ENCODE peak calls at places on chromosome 2, in five cellular contexts. K, S, C, L and G are unnamed samples.

GRCh38 chr2:209532321-209532720 is 108.5 kb downstream of the MAP2 start:
- DNase-seq in K (no peak), S (no peak), C (no peak), L (no peak), G (no peak)

GRCh38 chr2:222452422-222452950 is 28.1 kb downstream of the SGPP2 start:
- DNase-seq in K (no peak), S (no peak), C (no peak), L (no peak), G (no peak)

GRCh38 chr2:231930601-231931281 is 4.5 kb upstream of the NPPC start:
- DNase-seq in K (no peak), S (no peak), C (no peak), L (no peak), G (no peak)

GRCh38 chr2:101274142-101274541 is 21.5 kb downstream of the CNOT11 start:
- DNase-seq in K (no peak), S (no peak), C (no peak), L (no peak), G (no peak)

GRCh38 chr2:172063446-172063845 is 21.9 kb upstream of the DLX1 start:
- DNase-seq in K (no peak), S (no peak), C (no peak), L (no peak), G (no peak)

GRCh38 chr2:120052597-120052996 is 39.7 kb downstream of the EPB41L5 start:
- DNase-seq in K (no peak), S (no peak), C (no peak), L (no peak), G (no peak)

GRCh38 chr2:43007901-43008300 is 215.5 kb upstream of the HAAO start:
- DNase-seq in K (no peak), S (no peak), C (no peak), L (no peak), G (no peak)

GRCh38 chr2:50401772-50402653 is 629.9 kb downstream of the NRXN1 start:
- DNase-seq in K (peak), S (peak), C (peak), L (no peak), G (peak)

GRCh38 chr2:23418490-23418911 is 33.5 kb downstream of the KLHL29 start:
- DNase-seq in K (no peak), S (no peak), C (no peak), L (no peak), G (no peak)

GRCh38 chr2:3779650-3780049 is 76.3 kb downstream of the DCDC2C start:
- DNase-seq in K (no peak), S (no peak), C (no peak), L (no peak), G (no peak)

GRCh38 chr2:233049194-233049761 is 10.9 kb upstream of the INPP5D start:
- DNase-seq in K (no peak), S (no peak), C (no peak), L (no peak), G (no peak)

GRCh38 chr2:239927424-239927981 is 97.6 kb downstream of the NDUFA10 start:
- DNase-seq in K (peak), S (peak), C (peak), L (no peak), G (no peak)

GRCh38 chr2:65030481-65030880 is 25.7 kb upstream of the CEP68 start:
- DNase-seq in K (no peak), S (no peak), C (no peak), L (no peak), G (peak)

GRCh38 chr2:132448771-132449170 is 32.2 kb downstream of the GPR39 start:
- DNase-seq in K (no peak), S (peak), C (no peak), L (no peak), G (peak)

DNA sequence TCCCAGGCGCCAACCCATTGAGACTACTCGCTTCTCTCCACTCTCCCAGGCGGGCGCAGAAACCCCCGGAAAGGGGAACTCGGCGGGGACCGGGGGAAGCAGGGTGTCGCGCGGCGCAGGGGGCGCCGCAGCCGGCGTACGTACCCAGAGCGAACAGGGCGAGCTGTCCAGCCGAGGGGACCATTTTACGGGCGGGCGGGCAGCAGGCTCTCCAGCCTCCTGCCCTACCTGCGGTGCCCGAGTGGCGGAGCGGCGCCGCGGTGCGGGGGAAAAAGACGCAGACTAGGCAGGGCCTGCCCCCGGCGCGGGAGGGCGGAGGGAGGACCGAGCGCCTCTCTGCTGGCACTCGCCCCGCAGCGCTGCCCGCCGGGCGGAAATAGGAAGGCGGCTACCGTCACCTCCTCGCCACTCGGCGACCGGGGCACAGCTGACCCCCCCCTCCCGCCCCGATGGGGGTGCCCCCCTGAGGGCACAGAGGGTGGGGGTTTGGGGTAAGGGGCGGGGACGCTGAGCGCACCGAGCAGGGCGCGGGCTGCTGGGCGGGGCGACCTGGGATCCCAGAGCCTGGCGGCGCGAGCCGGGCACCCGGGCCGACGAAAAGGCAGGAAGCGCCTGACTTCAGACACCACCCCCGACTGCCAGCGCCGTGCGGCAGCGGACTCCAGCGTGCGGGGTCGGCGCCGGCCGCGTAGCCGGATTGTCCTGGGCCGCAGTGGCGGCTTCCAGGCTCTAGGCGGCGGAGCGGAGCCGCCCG is at the start of gene TGFA:
- DNase-seq in K (peak), S (peak), C (peak), L (peak), G (peak)
- TF ChIP-seq POLR2A in K (peak), S (peak), C (no peak), L (peak), G (peak)

GRCh38 chr2:216373896-216374295 is 1.6 kb upstream of the MARCHF4 start:
- DNase-seq in K (no peak), S (no peak), C (no peak), L (no peak), G (no peak)

GRCh38 chr2:216370961-216371633 is 1.2 kb downstream of the MARCHF4 start:
- DNase-seq in K (no peak), S (no peak), C (no peak), L (peak), G (no peak)

GRCh38 chr2:216375288-216375687 is 3.0 kb upstream of the MARCHF4 start:
- DNase-seq in K (no peak), S (no peak), C (no peak), L (no peak), G (no peak)

GRCh38 chr2:216371756-216372702 is at the start of gene MARCHF4:
- DNase-seq in K (peak), S (peak), C (peak), L (peak), G (peak)

DNA sequence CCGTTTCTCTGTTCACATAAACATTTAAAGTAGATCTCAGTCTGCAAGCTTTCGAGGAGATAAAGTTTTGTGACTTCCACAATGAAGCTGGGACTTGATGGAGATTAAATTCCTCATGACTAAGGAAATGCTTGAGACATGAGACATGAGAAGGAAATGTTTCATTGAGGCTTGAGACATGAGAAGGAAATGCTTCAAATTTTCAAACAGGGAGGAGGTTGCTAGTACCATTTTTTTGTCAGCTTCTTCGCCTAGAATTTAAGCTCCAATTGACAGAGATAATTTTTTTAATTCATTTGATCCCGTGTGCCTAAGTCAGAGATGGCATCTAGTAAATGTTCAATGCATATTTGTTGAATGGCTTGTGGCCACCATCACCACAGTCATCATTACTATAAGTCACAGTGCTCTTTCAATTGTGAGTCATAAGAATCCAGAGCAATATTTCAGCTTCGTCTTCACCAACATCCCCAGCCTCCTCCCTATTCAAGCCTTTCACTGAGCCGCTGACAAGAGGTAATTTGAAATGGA is 543 bp upstream of the MARCHF4 start:
- DNase-seq in K (no peak), S (peak), C (no peak), L (no peak), G (no peak)
- TF ChIP-seq EP300 in K (no peak), S (no peak), C (no peak), L (no peak), G (no peak)

GRCh38 chr2:104412384-104412783 is 441.5 kb upstream of the POU3F3 start:
- DNase-seq in K (peak), S (peak), C (peak), L (no peak), G (peak)

GRCh38 chr2:104408266-104408665 is 445.6 kb upstream of the POU3F3 start:
- DNase-seq in K (no peak), S (no peak), C (no peak), L (no peak), G (no peak)

GRCh38 chr2:104415284-104415683 is 438.6 kb upstream of the POU3F3 start:
- DNase-seq in K (no peak), S (no peak), C (no peak), L (no peak), G (no peak)

DNA sequence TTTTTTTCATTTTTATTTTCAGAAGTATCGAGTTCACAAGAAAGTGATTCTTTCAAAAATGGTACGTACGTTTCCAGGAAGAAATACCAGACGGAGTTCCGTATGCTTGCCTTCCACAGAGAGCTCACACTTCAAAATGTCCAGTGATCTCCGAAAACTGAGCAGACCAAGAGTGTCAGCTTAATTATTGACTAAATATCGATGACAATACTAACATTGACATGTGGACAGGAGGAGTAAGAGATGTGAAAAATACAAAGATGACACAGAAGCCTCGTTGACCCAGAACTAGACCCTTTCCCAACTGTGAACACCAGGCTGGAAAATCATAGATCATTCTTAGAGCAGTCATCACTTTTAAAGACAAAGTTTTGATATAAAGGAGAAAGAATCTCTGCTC is 440.0 kb upstream of the POU3F3 start:
- DNase-seq in K (peak), S (no peak), C (no peak), L (no peak), G (no peak)
- TF ChIP-seq POLR2A in K (no peak), S (no peak), C (no peak), L (no peak), G (no peak)

GRCh38 chr2:226623587-226624368 is 175.8 kb downstream of the IRS1 start:
- DNase-seq in K (no peak), S (no peak), C (no peak), L (peak), G (no peak)
- TF ChIP-seq EP300 in K (no peak), S (no peak), C (no peak), L (no peak), G (no peak)

GRCh38 chr2:128027801-128028667 is at the start of gene SAP130:
- DNase-seq in K (peak), S (peak), C (peak), L (peak), G (peak)

GRCh38 chr2:128028668-128029054 is 802 bp upstream of the SAP130 start:
- DNase-seq in K (no peak), S (no peak), C (peak), L (no peak), G (no peak)

GRCh38 chr2:128027278-128027800 is 520 bp downstream of the SAP130 start:
- DNase-seq in K (peak), S (peak), C (peak), L (peak), G (peak)

GRCh38 chr2:128032092-128032491 is 4.2 kb upstream of the SAP130 start:
- DNase-seq in K (no peak), S (no peak), C (no peak), L (no peak), G (no peak)

GRCh38 chr2:128026422-128027277 is 1.2 kb downstream of the SAP130 start:
- DNase-seq in K (no peak), S (no peak), C (no peak), L (no peak), G (no peak)
- TF ChIP-seq POLR2A in K (peak), S (peak), C (no peak), L (no peak), G (no peak)

GRCh38 chr2:84288335-84288734 is 170.7 kb downstream of the SUCLG1 start:
- DNase-seq in K (no peak), S (no peak), C (no peak), L (no peak), G (no peak)

GRCh38 chr2:84286878-84287277 is 172.2 kb downstream of the SUCLG1 start:
- DNase-seq in K (no peak), S (no peak), C (no peak), L (no peak), G (no peak)

GRCh38 chr2:84283496-84283895 is 175.6 kb downstream of the SUCLG1 start:
- DNase-seq in K (no peak), S (no peak), C (no peak), L (no peak), G (no peak)

GRCh38 chr2:84281510-84281909 is 177.6 kb downstream of the SUCLG1 start:
- DNase-seq in K (no peak), S (no peak), C (no peak), L (no peak), G (no peak)

GRCh38 chr2:84285056-84285747 is 173.9 kb downstream of the SUCLG1 start:
- DNase-seq in K (no peak), S (no peak), C (peak), L (no peak), G (no peak)
- TF ChIP-seq EP300 in K (no peak), S (no peak), C (no peak), L (no peak), G (no peak)